ENCODE peak calls at places on chromosome 6, in nine cellular contexts. One of them, this sample, is unnamed.

GRCh38 chr6:43120938-43121913 is 45.1 kb downstream of the PTK7 start:
- DNase-seq in uterus: peak; percentile 93
- DNase-seq in nephron progenitor cell: no peak
- DNase-seq in HFFc6: peak; percentile 98
- DNase-seq in heart right ventricle: peak; percentile 53
- DNase-seq in lower lobe of right lung: no peak
- DNase-seq in HEK293T: no peak
- DNase-seq in hypothalamus: no peak
- DNase-seq in aorta: peak; percentile 90
- DNase-seq in this sample: no peak

GRCh38 chr6:25991785-25992412 is 29.3 kb downstream of the TRIM38 start:
- DNase-seq in uterus: peak; percentile 66
- DNase-seq in nephron progenitor cell: peak; percentile 65
- DNase-seq in HFFc6: peak; percentile 26
- DNase-seq in heart right ventricle: peak; percentile 77
- DNase-seq in lower lobe of right lung: peak; percentile 91
- DNase-seq in HEK293T: peak; percentile 38
- DNase-seq in hypothalamus: peak; percentile 26
- DNase-seq in aorta: peak; percentile 88
- DNase-seq in this sample: peak; percentile 54

GRCh38 chr6:114906096-114906495 is 563.3 kb upstream of the HS3ST5 start:
- DNase-seq in uterus: no peak
- DNase-seq in nephron progenitor cell: no peak
- DNase-seq in HFFc6: no peak
- DNase-seq in heart right ventricle: no peak
- DNase-seq in lower lobe of right lung: no peak
- DNase-seq in HEK293T: no peak
- DNase-seq in hypothalamus: no peak
- DNase-seq in aorta: no peak
- DNase-seq in this sample: no peak

GRCh38 chr6:52306972-52307849 is 22.7 kb upstream of the MCM3 start:
- DNase-seq in uterus: no peak
- DNase-seq in nephron progenitor cell: no peak
- DNase-seq in HFFc6: no peak
- DNase-seq in heart right ventricle: no peak
- DNase-seq in lower lobe of right lung: peak; percentile 75
- DNase-seq in HEK293T: no peak
- DNase-seq in hypothalamus: no peak
- DNase-seq in aorta: no peak
- DNase-seq in this sample: peak; percentile 52

GRCh38 chr6:143562143-143562542 is 50.6 kb upstream of the FUCA2 start:
- DNase-seq in uterus: no peak
- DNase-seq in nephron progenitor cell: no peak
- DNase-seq in HFFc6: no peak
- DNase-seq in heart right ventricle: no peak
- DNase-seq in lower lobe of right lung: no peak
- DNase-seq in HEK293T: no peak
- DNase-seq in hypothalamus: no peak
- DNase-seq in aorta: no peak
- DNase-seq in this sample: no peak

GRCh38 chr6:133887478-133887877 is 1.4 kb upstream of the TCF21 start:
- DNase-seq in uterus: no peak
- DNase-seq in nephron progenitor cell: no peak
- DNase-seq in HFFc6: no peak
- DNase-seq in heart right ventricle: no peak
- DNase-seq in lower lobe of right lung: no peak
- DNase-seq in HEK293T: no peak
- DNase-seq in hypothalamus: no peak
- DNase-seq in aorta: no peak
- DNase-seq in this sample: no peak

GRCh38 chr6:164085086-164085485 is 670.6 kb downstream of the QKI start:
- DNase-seq in uterus: no peak
- DNase-seq in nephron progenitor cell: no peak
- DNase-seq in HFFc6: no peak
- DNase-seq in heart right ventricle: peak; percentile 41
- DNase-seq in lower lobe of right lung: no peak
- DNase-seq in HEK293T: no peak
- DNase-seq in hypothalamus: no peak
- DNase-seq in aorta: no peak
- DNase-seq in this sample: no peak

GRCh38 chr6:44131880-44132279 is 4.5 kb downstream of the TMEM63B start:
- DNase-seq in uterus: no peak
- DNase-seq in nephron progenitor cell: no peak
- DNase-seq in HFFc6: no peak
- DNase-seq in heart right ventricle: no peak
- DNase-seq in lower lobe of right lung: no peak
- DNase-seq in HEK293T: no peak
- DNase-seq in hypothalamus: no peak
- DNase-seq in aorta: no peak
- DNase-seq in this sample: peak; percentile 48

GRCh38 chr6:160679402-160679769 is 15.3 kb upstream of the LPA start:
- DNase-seq in uterus: no peak
- DNase-seq in nephron progenitor cell: peak; percentile 77
- DNase-seq in HFFc6: no peak
- DNase-seq in heart right ventricle: no peak
- DNase-seq in lower lobe of right lung: no peak
- DNase-seq in HEK293T: no peak
- DNase-seq in hypothalamus: no peak
- DNase-seq in aorta: no peak
- DNase-seq in this sample: peak; percentile 64

GRCh38 chr6:63742060-63742459 is 106.5 kb downstream of the PHF3 start:
- DNase-seq in uterus: no peak
- DNase-seq in nephron progenitor cell: no peak
- DNase-seq in HFFc6: no peak
- DNase-seq in heart right ventricle: no peak
- DNase-seq in lower lobe of right lung: no peak
- DNase-seq in HEK293T: no peak
- DNase-seq in hypothalamus: no peak
- DNase-seq in aorta: no peak
- DNase-seq in this sample: no peak

GRCh38 chr6:16725145-16725864 is 36.0 kb downstream of the ATXN1 start:
- DNase-seq in uterus: no peak
- DNase-seq in nephron progenitor cell: no peak
- DNase-seq in HFFc6: peak; percentile 64
- DNase-seq in heart right ventricle: no peak
- DNase-seq in lower lobe of right lung: no peak
- DNase-seq in HEK293T: no peak
- DNase-seq in hypothalamus: no peak
- DNase-seq in aorta: no peak
- DNase-seq in this sample: no peak

GRCh38 chr6:138211048-138211581 is 7.2 kb downstream of the PBOV1 start:
- DNase-seq in uterus: no peak
- DNase-seq in nephron progenitor cell: no peak
- DNase-seq in HFFc6: no peak
- DNase-seq in heart right ventricle: no peak
- DNase-seq in lower lobe of right lung: no peak
- DNase-seq in HEK293T: no peak
- DNase-seq in hypothalamus: no peak
- DNase-seq in aorta: no peak
- DNase-seq in this sample: no peak

GRCh38 chr6:16318538-16318937 is 80.2 kb downstream of the GMPR start:
- DNase-seq in uterus: peak; percentile 34
- DNase-seq in nephron progenitor cell: no peak
- DNase-seq in HFFc6: peak; percentile 85
- DNase-seq in heart right ventricle: no peak
- DNase-seq in lower lobe of right lung: no peak
- DNase-seq in HEK293T: no peak
- DNase-seq in hypothalamus: no peak
- DNase-seq in aorta: peak; percentile 82
- DNase-seq in this sample: no peak

GRCh38 chr6:139457482-139457881 is 83.0 kb upstream of the CITED2 start:
- DNase-seq in uterus: no peak
- DNase-seq in nephron progenitor cell: no peak
- DNase-seq in HFFc6: no peak
- DNase-seq in heart right ventricle: no peak
- DNase-seq in lower lobe of right lung: no peak
- DNase-seq in HEK293T: no peak
- DNase-seq in hypothalamus: no peak
- DNase-seq in aorta: no peak
- DNase-seq in this sample: no peak